ENCODE peak calls at places on chromosomes 7 and 10, in five cellular contexts. X is IMR-90, N is trophoblast cell, R is neuronal stem cell, H is H1. P is an unnamed sample.

GRCh38 chr10:76034236-76035009 is 603.0 kb downstream of the LRMDA start:
- DNase-seq in R (no peak), H (no peak), N (no peak), X (no peak), P (no peak)

GRCh38 chr10:5589071-5589962 is 64.6 kb downstream of the CALML3 start:
- DNase-seq in X (no peak), R (no peak), N (peak; percentile 94), H (no peak), P (no peak)

GRCh38 chr7:84674236-84674913 is 479.8 kb upstream of the SEMA3A start:
- DNase-seq in N (no peak), H (no peak), X (no peak), R (no peak), P (no peak)

GRCh38 chr10:3622845-3623621 is 162.0 kb downstream of the KLF6 start:
- DNase-seq in R (no peak), H (no peak), N (peak; percentile 74), X (peak; percentile 55), P (peak; percentile 45)

GRCh38 chr10:71426058-71426605 is 29.4 kb downstream of the CDH23 start:
- DNase-seq in N (no peak), R (no peak), X (no peak), H (no peak), P (no peak)

GRCh38 chr7:132161231-132161915 is 414.9 kb downstream of the PLXNA4 start:
- DNase-seq in R (no peak), H (no peak), N (no peak), X (no peak), P (peak; percentile 1)

GRCh38 chr7:156386097-156386496 is 254.5 kb upstream of the RNF32 start:
- DNase-seq in X (no peak), R (peak; percentile 57), N (no peak), H (no peak), P (no peak)

GRCh38 chr7:23347682-23348180 is 48.6 kb downstream of the MALSU1 start:
- DNase-seq in R (no peak), N (peak; percentile 50), H (no peak), X (peak; percentile 91), P (peak; percentile 94)

GRCh38 chr10:69835875-69836727 is 34.4 kb downstream of the COL13A1 start:
- DNase-seq in R (no peak), N (no peak), H (no peak), X (no peak), P (no peak)

GRCh38 chr7:124246262-124246863 is 213.5 kb upstream of the TMEM229A start:
- DNase-seq in X (peak; percentile 38), N (peak; percentile 55), R (no peak), H (no peak), P (no peak)

DNA sequence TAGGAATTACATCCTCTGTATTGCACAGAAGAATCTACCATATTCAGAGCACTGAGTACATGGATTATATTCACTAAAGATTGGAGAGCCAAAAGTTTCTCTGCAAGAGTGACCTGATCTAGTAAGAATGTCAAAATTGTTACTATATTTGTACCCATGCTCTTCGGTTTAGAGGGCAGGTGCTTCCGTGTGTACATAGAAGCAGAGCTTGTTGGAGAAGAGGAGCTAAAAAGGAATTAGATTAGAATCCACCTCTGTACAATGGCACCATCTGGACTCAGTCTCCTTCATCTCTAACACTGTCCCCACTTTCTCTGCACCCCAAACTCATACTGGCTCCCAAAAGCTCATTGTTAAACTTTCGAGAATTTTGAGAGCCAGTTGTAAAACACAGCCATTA is 8.3 kb downstream of the CALD1 start:
- DNase-seq in R (no peak), X (no peak), N (peak; percentile 35), H (no peak), P (no peak)
- H3K4me3 ChIP-seq in R (no peak overlapping the region), X (no peak overlapping the region), N (no peak overlapping the region), H (no peak overlapping the region), P (peak overlapping the region; percentile 19)

GRCh38 chr7:51318886-51319579 is 2.4 kb upstream of the COBL start:
- DNase-seq in R (no peak), H (no peak), X (no peak), N (no peak), P (no peak)

GRCh38 chr7:51316262-51316665 is 345 bp downstream of the COBL start:
- DNase-seq in N (peak; percentile 74), X (no peak), H (no peak), R (no peak), P (no peak)

GRCh38 chr7:51318001-51318400 is 1.4 kb upstream of the COBL start:
- DNase-seq in X (no peak), R (no peak), N (no peak), H (no peak), P (no peak)

GRCh38 chr7:51316666-51317581 is at the start of gene COBL:
- DNase-seq in X (no peak), H (no peak), R (peak; percentile 35), N (peak; percentile 56), P (no peak)

DNA sequence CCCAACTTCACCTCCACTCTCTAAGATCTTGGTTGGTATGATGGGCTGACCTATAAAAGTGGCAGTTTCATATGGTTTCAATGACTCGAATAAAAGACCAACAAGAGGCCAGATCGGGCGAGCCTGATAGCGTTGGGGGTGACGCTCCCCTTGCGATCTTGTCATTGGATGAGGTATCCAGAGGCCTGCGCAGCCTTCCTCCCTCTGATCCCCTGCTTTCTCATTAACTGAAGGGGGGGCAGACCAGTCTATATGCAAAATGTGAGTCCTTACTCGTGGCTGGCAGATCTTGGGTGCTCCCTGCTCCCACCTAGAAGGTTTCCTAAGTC is 937 bp upstream of the COBL start:
- DNase-seq in X (no peak), H (no peak), R (no peak), N (no peak), P (no peak)
- H2AFZ ChIP-seq in X (no peak overlapping the region), H (no peak overlapping the region), R (peak overlapping the region; percentile 56), N (no peak overlapping the region), P (no peak overlapping the region)

GRCh38 chr7:118642396-118642795 is 417.9 kb downstream of the ANKRD7 start:
- DNase-seq in N (no peak), H (no peak), R (no peak), X (no peak), P (peak; percentile 57)
- H2BK5ac ChIP-seq in N (no peak overlapping the region), H (no peak overlapping the region), R (no peak overlapping the region), X (no peak overlapping the region), P (no peak overlapping the region)

GRCh38 chr7:54663603-54664234 is 95.3 kb downstream of the SEC61G start:
- DNase-seq in N (no peak), H (no peak), R (no peak), X (no peak), P (no peak)
- H3K4me3 ChIP-seq in N (peak overlapping the region; percentile 67), H (peak overlapping the region; percentile 58), R (peak overlapping the region; percentile 49), X (no peak overlapping the region), P (peak overlapping the region; percentile 24)

GRCh38 chr7:51732951-51733350 is 416.3 kb upstream of the COBL start:
- DNase-seq in X (no peak), R (no peak), N (no peak), H (no peak), P (no peak)

GRCh38 chr7:51731086-51731485 is 414.5 kb upstream of the COBL start:
- DNase-seq in H (peak; percentile 41), N (no peak), X (no peak), R (no peak), P (no peak)

GRCh38 chr7:51727441-51727840 is 410.8 kb upstream of the COBL start:
- DNase-seq in X (no peak), H (no peak), R (no peak), N (no peak), P (no peak)

DNA sequence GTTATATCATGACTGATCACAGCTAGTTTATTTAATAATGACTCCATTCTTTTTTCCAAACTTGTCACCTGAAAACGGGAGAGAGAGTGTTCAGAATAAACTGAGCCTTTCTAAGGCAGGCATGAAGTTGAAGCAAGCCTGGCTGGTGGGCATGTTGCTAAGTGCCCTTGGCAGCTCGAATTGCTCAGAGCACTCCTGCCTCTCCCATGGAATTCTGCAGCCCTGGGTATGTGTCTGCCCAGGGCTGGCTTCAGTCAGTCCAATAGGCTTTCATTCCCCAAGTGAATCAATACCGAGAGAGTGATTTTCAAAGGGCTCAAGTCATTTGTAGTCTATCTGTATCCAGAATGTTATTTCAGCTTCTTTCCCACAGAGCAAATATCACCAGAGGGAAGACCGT is 415.5 kb upstream of the COBL start:
- DNase-seq in H (no peak), R (no peak), N (no peak), X (no peak), P (no peak)
- H2AFZ ChIP-seq in H (no peak overlapping the region), R (peak overlapping the region; percentile 32), N (no peak overlapping the region), X (no peak overlapping the region), P (no peak overlapping the region)

GRCh38 chr10:78942006-78942405 is 126.8 kb upstream of the ZMIZ1 start:
- DNase-seq in H (no peak), N (no peak), R (no peak), X (no peak), P (no peak)

GRCh38 chr10:78937800-78938694 is 130.7 kb upstream of the ZMIZ1 start:
- DNase-seq in N (no peak), H (no peak), X (no peak), R (no peak), P (peak; percentile 32)

GRCh38 chr10:78936412-78937342 is 132.1 kb upstream of the ZMIZ1 start:
- DNase-seq in H (no peak), X (no peak), N (no peak), R (no peak), P (peak; percentile 66)

GRCh38 chr10:78937388-78937787 is 131.4 kb upstream of the ZMIZ1 start:
- DNase-seq in X (no peak), N (no peak), R (no peak), H (no peak), P (no peak)

GRCh38 chr10:78938695-78939672 is 129.8 kb upstream of the ZMIZ1 start:
- DNase-seq in R (no peak), N (no peak), H (no peak), X (no peak), P (no peak)
- H2BK5ac ChIP-seq in R (no peak overlapping the region), N (no peak overlapping the region), H (no peak overlapping the region), X (no peak overlapping the region), P (no peak overlapping the region)

DNA sequence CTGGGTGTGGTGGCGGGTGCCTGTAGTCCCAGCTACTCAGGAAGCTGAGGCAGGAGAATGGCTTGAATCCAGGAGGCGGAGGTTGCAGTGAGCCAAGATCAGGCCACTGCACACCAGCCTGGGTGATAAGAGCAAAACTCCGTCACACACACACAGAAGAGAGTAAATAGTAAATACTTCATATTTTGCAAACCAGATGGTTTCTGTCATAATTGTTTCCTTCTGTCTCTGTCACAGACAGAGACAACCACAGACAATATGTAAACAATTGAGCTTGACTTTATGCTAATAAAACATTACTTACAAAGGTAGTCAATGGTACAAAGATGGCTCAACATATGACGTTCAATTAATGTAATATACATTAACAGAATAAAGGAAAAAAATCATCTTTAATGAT is 83.7 kb downstream of the JMJD1C start:
- DNase-seq in H (no peak), X (no peak), R (no peak), N (no peak), P (no peak)
- H3K4me3 ChIP-seq in H (no peak overlapping the region), X (no peak overlapping the region), R (no peak overlapping the region), N (no peak overlapping the region), P (no peak overlapping the region)

P was measured in mesenchymal stem cell.